ENCODE peak calls at places on chromosomes 2 and 18, in five cellular contexts. U is GM12891, O is pancreas, C is retina, N is HTR-8/SVneo. W is an unnamed sample.

GRCh38 chr2:150256746-150257145 is 230.7 kb downstream of the RND3 start:
- DNase-seq in U (no peak), C (no peak), N (no peak), O (no peak), W (no peak)

GRCh38 chr2:19219060-19219459 is 139.4 kb downstream of the OSR1 start:
- DNase-seq in N (no peak), C (no peak), O (no peak), U (no peak), W (no peak)

GRCh38 chr2:134261398-134262131 is 7.7 kb downstream of the MGAT5 start:
- DNase-seq in O (no peak), U (no peak), N (no peak), C (no peak), W (no peak)

GRCh38 chr2:152558174-152559091 is 158.8 kb downstream of the PRPF40A start:
- DNase-seq in O (no peak), N (peak; percentile 29), U (no peak), C (no peak), W (no peak)

GRCh38 chr2:105697781-105698449 is 46.8 kb upstream of the NCK2 start:
- DNase-seq in N (no peak), O (peak; percentile 57), U (no peak), C (peak; percentile 70), W (no peak)

GRCh38 chr2:148926291-148926961 is 51.4 kb downstream of the KIF5C start:
- DNase-seq in N (peak; percentile 50), O (no peak), C (no peak), U (peak; percentile 39), W (peak; percentile 41)

GRCh38 chr2:237060518-237061312 is 25.0 kb upstream of the COPS8 start:
- DNase-seq in C (peak; percentile 87), O (no peak), N (peak; percentile 71), U (no peak), W (peak; percentile 62)

GRCh38 chr2:126154256-126154655 is 501.7 kb upstream of the GYPC start:
- DNase-seq in C (no peak), O (no peak), U (no peak), N (no peak), W (no peak)

GRCh38 chr2:29803541-29803940 is 117.8 kb downstream of the ALK start:
- DNase-seq in N (no peak), O (no peak), U (no peak), C (no peak), W (no peak)

GRCh38 chr2:46377666-46378560 is 80.7 kb downstream of the EPAS1 start:
- DNase-seq in N (no peak), O (no peak), U (no peak), C (no peak), W (no peak)

GRCh38 chr2:200469708-200470600 is 39.9 kb downstream of the KCTD18 start:
- DNase-seq in N (no peak), O (no peak), C (peak; percentile 79), U (no peak), W (no peak)

GRCh38 chr2:173760553-173760952 is 204.6 kb downstream of the SP3 start:
- DNase-seq in O (no peak), U (no peak), N (no peak), C (no peak), W (no peak)

GRCh38 chr2:33859191-33859590 is 260.1 kb upstream of the FAM98A start:
- DNase-seq in C (no peak), U (no peak), O (no peak), N (no peak), W (no peak)

GRCh38 chr2:28374331-28374730 is 18.3 kb upstream of the FOSL2 start:
- DNase-seq in O (no peak), U (no peak), N (no peak), C (no peak), W (peak; percentile 32)

GRCh38 chr2:211328126-211328525 is 771.7 kb downstream of the CPS1 start:
- DNase-seq in C (no peak), U (no peak), N (no peak), O (no peak), W (no peak)

GRCh38 chr18:37393945-37394609 is 171.5 kb downstream of the CELF4 start:
- DNase-seq in U (no peak), N (peak; percentile 82), O (peak; percentile 58), C (peak; percentile 92), W (peak; percentile 66)

GRCh38 chr2:50344509-50345106 is 687.3 kb downstream of the NRXN1 start:
- DNase-seq in O (no peak), C (peak; percentile 44), U (no peak), N (no peak), W (no peak)

GRCh38 chr2:150135223-150135883 is 352.1 kb downstream of the RND3 start:
- DNase-seq in C (no peak), N (no peak), O (peak; percentile 75), U (no peak), W (peak; percentile 36)

GRCh38 chr2:138500592-138501426 is 761 bp upstream of the SPOPL start:
- DNase-seq in O (peak; percentile 35), N (no peak), C (no peak), U (no peak), W (no peak)

GRCh38 chr18:55592572-55592971 is 4.6 kb upstream of the TCF4 start:
- DNase-seq in N (no peak), U (no peak), O (no peak), C (no peak), W (no peak)

GRCh38 chr2:39325966-39326365 is 82.2 kb upstream of the CDKL4 start:
- DNase-seq in U (no peak), N (no peak), O (no peak), C (no peak), W (no peak)

GRCh38 chr18:25306671-25307070 is 45.3 kb downstream of the ZNF521 start:
- DNase-seq in O (no peak), U (no peak), N (no peak), C (no peak), W (no peak)

GRCh38 chr18:46555724-46556123 is 101.3 kb downstream of the LOXHD1 start:
- DNase-seq in U (peak; percentile 37), O (no peak), C (no peak), N (peak; percentile 26), W (no peak)

GRCh38 chr2:239128706-239129105 is 272.1 kb downstream of the HDAC4 start:
- DNase-seq in U (no peak), C (no peak), N (no peak), O (no peak), W (no peak)

GRCh38 chr18:42514522-42514921 is 559.5 kb downstream of the PIK3C3 start:
- DNase-seq in O (no peak), N (no peak), U (no peak), C (no peak), W (no peak)

GRCh38 chr2:137155351-137156104 is 390.2 kb downstream of the THSD7B start:
- DNase-seq in N (peak; percentile 33), C (no peak), U (no peak), O (no peak), W (no peak)

GRCh38 chr18:58013241-58014211 is 30.5 kb upstream of the NEDD4L start:
- DNase-seq in N (no peak), C (no peak), U (no peak), O (no peak), W (peak; percentile 68)

GRCh38 chr2:179796213-179797007 is 65.0 kb downstream of the ZNF385B start:
- DNase-seq in C (no peak), O (no peak), N (no peak), U (no peak), W (no peak)

GRCh38 chr2:227819398-227819697 is 5.7 kb downstream of the CCL20 start:
- DNase-seq in N (no peak), O (no peak), U (no peak), C (no peak), W (no peak)

GRCh38 chr2:216698291-216698690 is 2.9 kb upstream of the IGFBP5 start:
- DNase-seq in C (no peak), N (no peak), U (no peak), O (no peak), W (no peak)

GRCh38 chr2:151422917-151423439 is 13.3 kb downstream of the RIF1 start:
- DNase-seq in N (no peak), O (no peak), C (no peak), U (peak; percentile 7), W (no peak)

GRCh38 chr2:128270306-128271185 is 48.1 kb downstream of the HS6ST1 start:
- DNase-seq in C (no peak), O (no peak), N (no peak), U (no peak), W (no peak)